ENCODE peak calls at places on chromosomes 11 and 22, in six cellular contexts. H is sigmoid colon, D is HL-60, X is upper lobe of left lung, M is HCT116, C is prostate gland. N is an unnamed sample.

GRCh38 chr11:94885133-94885532 is 88.2 kb downstream of the CWC15 start:
- DNase-seq in H (no peak), D (no peak), X (no peak), M (no peak), C (no peak), N (no peak)

GRCh38 chr22:17159504-17159951 is 451 bp upstream of the HDHD5 start:
- DNase-seq in H (peak; percentile 82), D (peak; percentile 10), X (peak; percentile 88), M (peak; percentile 54), C (peak; percentile 47), N (no peak)

GRCh38 chr11:67429722-67430121 is 1.4 kb downstream of the RPS6KB2 start:
- DNase-seq in H (no peak), D (no peak), X (no peak), M (no peak), C (no peak), N (no peak)

GRCh38 chr11:8586805-8587204 is 7.2 kb downstream of the STK33 start:
- DNase-seq in H (no peak), D (no peak), X (no peak), M (no peak), C (no peak), N (no peak)

GRCh38 chr11:126640186-126640585 is 284.7 kb downstream of the ST3GAL4 start:
- DNase-seq in H (no peak), D (no peak), X (no peak), M (no peak), C (no peak), N (no peak)

GRCh38 chr11:1168721-1169161 is 11.0 kb downstream of the MUC5AC start:
- DNase-seq in H (peak; percentile 57), D (no peak), X (peak; percentile 63), M (no peak), C (no peak), N (no peak)

GRCh38 chr22:41801147-41801819 is 804 bp downstream of the CCDC134 start:
- DNase-seq in H (no peak), D (no peak), X (no peak), M (no peak), C (no peak), N (no peak)

GRCh38 chr22:49724893-49725489 is 102.7 kb downstream of the BRD1 start:
- DNase-seq in H (no peak), D (peak; percentile 76), X (peak; percentile 91), M (peak; percentile 10), C (peak; percentile 31), N (peak; percentile 88)

GRCh38 chr11:88414981-88415391 is 77.5 kb upstream of the CTSC start:
- DNase-seq in H (no peak), D (peak; percentile 52), X (no peak), M (no peak), C (no peak), N (no peak)

GRCh38 chr11:111521132-111521531 is 6.6 kb downstream of the HOATZ start:
- DNase-seq in H (no peak), D (no peak), X (no peak), M (no peak), C (no peak), N (no peak)

GRCh38 chr11:111518668-111519067 is 4.1 kb downstream of the HOATZ start:
- DNase-seq in H (no peak), D (no peak), X (no peak), M (no peak), C (no peak), N (no peak)

GRCh38 chr11:111522426-111522825 is 7.8 kb downstream of the HOATZ start:
- DNase-seq in H (no peak), D (no peak), X (no peak), M (no peak), C (no peak), N (no peak)

GRCh38 chr11:111523343-111523742 is 8.8 kb downstream of the HOATZ start:
- DNase-seq in H (no peak), D (no peak), X (no peak), M (no peak), C (no peak), N (no peak)

GRCh38 chr11:111520565-111520964 is 6.0 kb downstream of the HOATZ start:
- DNase-seq in H (no peak), D (no peak), X (no peak), M (no peak), C (no peak), N (no peak)
- H3K27ac ChIP-seq in H (no peak overlapping the region), D (no peak overlapping the region), X (no peak overlapping the region), M (no peak overlapping the region), C (no peak overlapping the region), N (no peak overlapping the region)

DNA sequence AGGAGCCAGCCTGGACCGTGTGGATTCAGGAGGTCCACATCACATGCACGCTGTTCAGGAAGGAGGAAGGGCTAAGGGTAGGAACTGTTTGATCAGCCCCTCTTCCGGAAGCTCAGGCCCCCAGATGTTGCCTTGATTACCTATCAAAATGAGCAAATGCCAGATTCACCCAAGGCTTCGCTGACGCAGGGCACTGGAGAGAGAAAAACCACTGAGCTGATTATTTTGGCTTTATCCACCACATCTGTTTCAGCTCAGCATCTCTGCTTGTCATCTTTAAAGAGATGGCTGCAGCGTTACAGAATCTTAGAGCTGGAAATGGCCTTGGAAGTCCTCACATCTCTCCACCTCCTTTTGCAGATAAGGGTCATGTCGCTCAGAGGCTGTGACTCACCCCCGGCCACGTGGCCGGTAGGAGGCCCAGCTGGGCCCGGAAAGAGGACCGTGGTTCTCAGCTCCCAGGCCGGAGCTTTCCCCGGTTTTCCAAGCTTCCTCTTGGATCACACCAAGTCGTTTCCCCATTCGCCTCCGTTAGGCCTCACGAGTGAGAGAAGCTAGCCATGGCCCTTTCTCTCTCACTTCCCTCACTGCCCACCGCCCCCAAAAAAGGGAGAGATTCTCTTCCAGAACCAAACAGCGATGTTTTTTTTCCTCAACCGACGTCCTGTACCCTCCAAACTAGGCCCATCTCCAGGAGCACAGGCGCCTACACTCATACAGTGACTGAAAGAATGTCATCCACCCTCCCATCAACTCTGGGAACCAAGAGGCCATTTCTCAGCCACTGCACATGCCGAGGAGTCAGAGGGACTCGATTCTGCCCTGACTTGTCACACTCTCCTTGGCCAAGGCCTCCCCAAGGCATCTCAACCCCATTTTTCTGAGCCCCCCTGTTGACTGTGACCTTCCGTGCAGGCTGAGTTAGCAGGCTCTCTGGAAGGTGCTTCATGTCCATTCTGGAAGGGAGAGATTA is 37.6 kb downstream of the LIF start:
- DNase-seq in H (peak; percentile 89), D (no peak), X (peak; percentile 84), M (no peak), C (no peak), N (no peak)
- TF ChIP-seq POLR2AphosphoS5 in H (peak; percentile 54), D (no peak), X (no peak), M (peak; percentile 44), C (no peak), N (peak; percentile 68)

DNA sequence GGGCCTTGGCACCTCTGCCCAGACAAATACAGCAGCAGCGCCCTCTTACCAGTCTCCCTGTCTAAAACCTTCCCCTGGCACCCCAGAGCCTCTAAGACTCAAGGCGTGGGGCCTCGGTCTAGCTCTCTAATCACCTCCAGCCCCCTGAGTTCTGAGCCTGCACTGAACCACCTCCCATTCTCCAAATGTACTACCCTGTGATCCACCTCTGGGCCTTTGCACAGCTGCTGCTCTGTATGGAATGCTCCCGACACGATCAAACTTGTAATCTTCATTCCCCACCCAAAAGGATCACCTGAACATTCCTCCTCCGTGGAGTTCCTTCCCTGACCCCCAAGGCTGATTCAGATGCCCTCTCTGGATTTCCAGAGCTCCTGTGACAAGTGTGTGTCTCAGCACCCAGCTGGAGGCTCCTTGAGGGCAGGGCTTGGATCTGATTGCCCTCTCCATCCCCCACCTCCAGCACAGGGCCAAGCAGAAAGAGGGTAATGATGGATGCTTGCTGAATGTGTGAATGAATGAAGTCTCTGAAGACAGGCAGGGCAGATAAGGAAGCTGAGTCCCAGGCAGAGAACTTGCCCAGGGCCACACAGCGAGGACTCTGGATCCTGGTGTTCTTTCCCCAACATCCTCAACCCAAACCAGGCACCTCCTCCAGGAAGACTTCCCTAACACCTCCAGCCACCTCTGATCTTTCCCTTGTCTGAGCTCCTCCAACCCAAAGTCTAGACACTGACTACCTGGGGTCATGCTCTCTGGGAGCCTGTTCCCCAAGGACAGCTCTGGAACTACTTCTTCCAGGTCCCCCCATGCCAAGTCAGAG is 18.3 kb downstream of the STARD10 start:
- DNase-seq in H (no peak), D (no peak), X (no peak), M (no peak), C (no peak), N (no peak)
- H3K27ac ChIP-seq in H (peak overlapping the region; percentile 22), D (no peak overlapping the region), X (no peak overlapping the region), M (no peak overlapping the region), C (no peak overlapping the region), N (no peak overlapping the region)

DNA sequence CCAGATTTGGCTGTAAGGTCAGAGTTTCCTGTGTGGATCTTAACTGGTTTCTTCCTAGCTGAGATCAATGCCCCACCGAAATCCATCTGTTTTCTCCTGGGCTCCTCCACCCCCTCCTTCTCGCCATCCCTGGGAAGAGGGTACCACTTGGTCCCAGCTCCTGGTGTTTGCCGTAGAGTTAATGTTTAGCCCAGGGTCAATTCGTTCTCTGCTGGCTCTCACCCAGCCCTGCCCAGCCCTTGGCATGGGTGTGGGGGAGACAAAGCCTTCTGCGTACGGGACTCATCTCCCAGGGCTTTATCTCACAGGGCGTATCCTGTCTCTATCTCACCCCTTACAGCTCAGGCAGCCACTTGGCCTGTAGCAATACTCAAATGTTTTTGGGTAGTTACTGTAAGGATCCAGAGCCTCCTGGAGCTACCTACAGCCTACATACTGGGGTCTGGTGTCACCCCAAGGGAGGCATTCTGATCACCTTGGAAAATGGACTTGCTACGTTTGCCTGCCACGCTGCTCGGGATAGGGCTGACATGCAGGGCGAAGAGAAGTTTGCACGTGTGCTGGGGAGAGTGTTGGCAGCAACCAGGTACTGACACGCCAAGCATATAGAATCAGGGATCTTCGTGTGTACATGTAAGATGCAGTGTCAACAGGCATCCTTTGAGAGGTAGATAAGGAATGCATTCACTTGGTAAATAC is 66.2 kb downstream of the SCN3B start:
- DNase-seq in H (no peak), D (no peak), X (no peak), M (no peak), C (no peak), N (no peak)
- TF ChIP-seq POLR2AphosphoS5 in H (no peak), D (no peak), X (no peak), M (no peak), C (no peak), N (no peak)

DNA sequence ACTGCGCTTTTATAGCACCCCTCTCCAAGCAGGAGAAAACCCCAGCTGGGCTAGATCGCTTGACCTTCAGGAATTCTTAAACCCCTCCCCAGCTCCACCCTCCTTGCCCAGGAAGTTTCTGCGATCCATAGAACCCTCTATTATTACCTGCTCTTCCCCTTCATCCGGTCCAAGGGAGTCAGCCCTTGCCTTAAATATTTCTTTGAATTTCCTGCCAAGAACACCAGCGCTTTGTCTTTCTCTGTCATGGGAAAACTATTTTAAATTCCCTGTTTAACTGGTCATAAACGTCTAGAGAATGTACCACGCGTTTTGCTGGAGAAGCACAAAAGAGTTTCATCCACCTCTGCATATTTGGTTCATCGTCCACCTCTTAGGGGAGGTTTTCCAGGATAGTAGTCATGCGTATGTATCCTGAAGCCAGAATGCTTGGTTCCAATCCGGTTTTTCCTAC is 522 bp upstream of the TRAF6 start:
- DNase-seq in H (no peak), D (no peak), X (no peak), M (no peak), C (no peak), N (no peak)
- H3K27ac ChIP-seq in H (peak overlapping the region; percentile 85), D (peak overlapping the region; percentile 90), X (peak overlapping the region; percentile 97), M (peak overlapping the region; percentile 61), C (peak overlapping the region; percentile 83), N (peak overlapping the region; percentile 92)

GRCh38 chr11:46361283-46362145 is 14.3 kb downstream of the DGKZ start:
- DNase-seq in H (peak; percentile 87), D (peak; percentile 94), X (peak; percentile 88), M (no peak), C (no peak), N (peak; percentile 93)
- TF ChIP-seq POLR2AphosphoS5 in H (peak; percentile 64), D (peak; percentile 68), X (peak; percentile 10), M (no peak), C (no peak), N (peak; percentile 87)